ENCODE peak calls at places on chromosomes 3 and 15, in six cellular contexts. H is GM13976; N is GM20000; O is fibroblast of lung; V is cardiac fibroblast; D is activated CD8-positive, alpha-beta T cell treated with anti-CD3 and anti-CD28 coated beads for 36 hours. I is an unnamed sample.

GRCh38 chr15:74752486-74753395 is 4.1 kb downstream of the CYP1A2 start:
- DNase-seq in H (no peak), N (no peak), O (peak), V (peak), D (no peak), I (no peak)

GRCh38 chr15:38994310-38994709 is 429.7 kb upstream of the RASGRP1 start:
- DNase-seq in H (no peak), N (no peak), O (peak), V (peak), D (no peak), I (no peak)

GRCh38 chr15:100191161-100191560 is 150.6 kb downstream of the ADAMTS17 start:
- DNase-seq in H (no peak), N (no peak), O (no peak), V (no peak), D (no peak), I (no peak)

GRCh38 chr3:127867986-127868385 is 45.7 kb upstream of the MGLL start:
- DNase-seq in H (no peak), N (no peak), O (peak), V (no peak), D (no peak), I (no peak)

GRCh38 chr3:40800343-40800742 is 275.6 kb downstream of the ZNF621 start:
- DNase-seq in H (no peak), N (no peak), O (peak), V (peak), D (no peak), I (peak)

GRCh38 chr3:153070153-153070868 is 91.7 kb upstream of the RAP2B start:
- DNase-seq in H (no peak), N (no peak), O (peak), V (peak), D (no peak), I (no peak)

GRCh38 chr15:90320062-90320884 is 31.8 kb upstream of the ZNF774 start:
- DNase-seq in H (peak), N (peak), O (peak), V (peak), D (peak), I (peak)

GRCh38 chr3:138752886-138753285 is 81.8 kb downstream of the PIK3CB start:
- DNase-seq in H (no peak), N (no peak), O (peak), V (no peak), D (no peak), I (no peak)

GRCh38 chr3:195129072-195129643 is 141.8 kb downstream of the XXYLT1 start:
- DNase-seq in H (no peak), N (no peak), O (no peak), V (no peak), D (no peak), I (no peak)

GRCh38 chr3:104614564-104614963 is 752.1 kb upstream of the ALCAM start:
- DNase-seq in H (no peak), N (no peak), O (no peak), V (no peak), D (no peak), I (no peak)

GRCh38 chr15:57892181-57892580 is 173.3 kb downstream of the ALDH1A2 start:
- DNase-seq in H (no peak), N (no peak), O (peak), V (no peak), D (no peak), I (no peak)

GRCh38 chr15:49225572-49226281 is 55.7 kb downstream of the GALK2 start:
- DNase-seq in H (no peak), N (no peak), O (peak), V (peak), D (no peak), I (no peak)

GRCh38 chr3:13106308-13106970 is 33.2 kb upstream of the IQSEC1 start:
- DNase-seq in H (no peak), N (no peak), O (no peak), V (no peak), D (no peak), I (no peak)

GRCh38 chr3:4735243-4735642 is 242.1 kb downstream of the ITPR1 start:
- DNase-seq in H (no peak), N (no peak), O (no peak), V (no peak), D (no peak), I (no peak)

GRCh38 chr15:81893182-81893833 is 152.5 kb downstream of the MEX3B start:
- DNase-seq in H (no peak), N (no peak), O (no peak), V (no peak), D (no peak), I (no peak)

GRCh38 chr3:129349791-129350190 is 71.1 kb downstream of the HMCES start:
- DNase-seq in H (no peak), N (no peak), O (no peak), V (no peak), D (no peak), I (no peak)

GRCh38 chr15:72178976-72179585 is 18.5 kb downstream of the GRAMD2A start:
- DNase-seq in H (no peak), N (no peak), O (no peak), V (no peak), D (no peak), I (no peak)

GRCh38 chr3:137768361-137769320 is 4.5 kb downstream of the SOX14 start:
- DNase-seq in H (peak), N (peak), O (no peak), V (no peak), D (no peak), I (no peak)

GRCh38 chr3:99972380-99973104 is 141.8 kb downstream of the FILIP1L start:
- DNase-seq in H (no peak), N (no peak), O (no peak), V (no peak), D (no peak), I (no peak)

GRCh38 chr15:63595066-63595465 is 2.1 kb upstream of the FBXL22 start:
- DNase-seq in H (no peak), N (no peak), O (no peak), V (no peak), D (no peak), I (no peak)

GRCh38 chr3:10665611-10666010 is 150.4 kb upstream of the SLC6A11 start:
- DNase-seq in H (no peak), N (no peak), O (no peak), V (no peak), D (no peak), I (no peak)

GRCh38 chr15:100721758-100722550 is 119.6 kb downstream of the ASB7 start:
- DNase-seq in H (peak), N (no peak), O (peak), V (peak), D (no peak), I (peak)

GRCh38 chr3:139982404-139982803 is 47.4 kb downstream of the CLSTN2 start:
- DNase-seq in H (no peak), N (no peak), O (no peak), V (peak), D (no peak), I (no peak)

GRCh38 chr3:108408883-108409612 is 101.3 kb downstream of the MYH15 start:
- DNase-seq in H (no peak), N (no peak), O (no peak), V (no peak), D (no peak), I (no peak)

GRCh38 chr3:159884661-159885402 is 103.8 kb upstream of the IL12A start:
- DNase-seq in H (peak), N (peak), O (no peak), V (peak), D (no peak), I (no peak)

GRCh38 chr15:51536965-51537574 is 85.5 kb downstream of the DMXL2 start:
- DNase-seq in H (no peak), N (peak), O (peak), V (peak), D (peak), I (no peak)

GRCh38 chr3:157786618-157787017 is 283.4 kb upstream of the VEPH1 start:
- DNase-seq in H (no peak), N (no peak), O (peak), V (no peak), D (no peak), I (no peak)

GRCh38 chr3:38009807-38010591 is 19.4 kb downstream of the VILL start:
- DNase-seq in H (no peak), N (no peak), O (no peak), V (no peak), D (no peak), I (no peak)

GRCh38 chr15:85003593-85004312 is 22.1 kb downstream of the PDE8A start:
- DNase-seq in H (no peak), N (no peak), O (no peak), V (no peak), D (no peak), I (no peak)

GRCh38 chr3:171183042-171183441 is 156.5 kb upstream of the SLC2A2 start:
- DNase-seq in H (no peak), N (no peak), O (peak), V (peak), D (no peak), I (no peak)

GRCh38 chr3:90132220-90132619 is 1024.8 kb downstream of the EPHA3 start:
- DNase-seq in H (no peak), N (no peak), O (no peak), V (no peak), D (no peak), I (no peak)

GRCh38 chr3:83738202-83738601 is 1220.6 kb upstream of the CADM2 start:
- DNase-seq in H (no peak), N (no peak), O (no peak), V (no peak), D (no peak), I (no peak)

GRCh38 chr3:129016366-129016724 is 15.2 kb downstream of the EFCC1 start:
- DNase-seq in H (no peak), N (no peak), O (no peak), V (no peak), D (peak), I (no peak)

GRCh38 chr3:149004622-149005021 is 13.3 kb downstream of the GYG1 start:
- DNase-seq in H (no peak), N (no peak), O (peak), V (no peak), D (no peak), I (no peak)

GRCh38 chr3:37163262-37164020 is 10.9 kb downstream of the LRRFIP2 start:
- DNase-seq in H (no peak), N (no peak), O (peak), V (peak), D (peak), I (no peak)

GRCh38 chr3:123695731-123696640 is 111.1 kb upstream of the HACD2 start:
- DNase-seq in H (no peak), N (no peak), O (peak), V (no peak), D (no peak), I (no peak)

GRCh38 chr15:54803139-54803808 is 393.5 kb downstream of the RSL24D1 start:
- DNase-seq in H (no peak), N (no peak), O (no peak), V (no peak), D (no peak), I (no peak)

GRCh38 chr3:128598884-128599664 is 51.5 kb downstream of the RPN1 start:
- DNase-seq in H (no peak), N (no peak), O (no peak), V (no peak), D (no peak), I (no peak)

GRCh38 chr3:32077260-32078084 is 28.9 kb upstream of the GPD1L start:
- DNase-seq in H (no peak), N (no peak), O (no peak), V (peak), D (no peak), I (no peak)

DNA sequence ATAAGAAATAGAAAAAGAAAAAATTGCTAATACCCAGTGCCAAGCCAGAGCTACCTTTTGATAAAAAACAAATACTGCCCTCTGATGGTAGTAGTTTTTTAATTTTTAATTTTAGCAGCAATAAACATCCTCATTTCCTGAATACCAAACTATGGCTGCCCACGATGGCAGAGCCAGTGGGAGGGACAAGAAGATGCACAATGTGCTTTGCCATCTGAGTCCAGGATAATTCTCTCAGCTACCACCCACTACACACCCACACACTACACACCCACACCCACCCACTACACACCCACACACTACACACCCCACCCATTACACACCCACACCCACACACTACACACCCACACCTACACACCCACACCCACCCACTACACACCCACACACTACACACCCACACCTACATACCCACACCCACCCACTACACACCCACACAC is 17.8 kb downstream of the CEP19 start:
- DNase-seq in H (peak), N (peak), O (peak), V (peak), D (peak), I (no peak)
- TF ChIP-seq CTCF in H (no peak), N (no peak), O (peak), V (no peak), D (peak), I (peak)

DNA sequence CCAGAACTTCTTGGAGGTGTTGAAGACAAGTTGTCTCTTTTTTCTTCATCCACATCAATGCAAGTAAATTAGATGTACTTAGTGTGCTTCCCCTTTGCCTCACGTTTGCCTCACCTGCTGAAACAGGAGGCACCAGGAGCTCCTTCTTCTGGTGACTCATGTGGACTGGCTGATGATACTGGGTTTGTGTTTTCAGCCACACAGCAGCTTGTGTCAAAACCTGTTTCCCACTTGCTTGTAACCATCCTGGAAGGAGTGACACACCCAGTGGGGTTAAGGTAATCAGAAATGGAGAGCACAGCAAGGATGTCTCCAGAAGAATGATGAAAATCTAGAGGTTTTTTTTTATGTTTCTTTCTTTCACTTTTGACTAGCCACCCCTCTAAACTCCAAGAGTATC is 143.3 kb upstream of the RBMS3 start:
- DNase-seq in H (no peak), N (no peak), O (no peak), V (no peak), D (peak), I (no peak)
- TF ChIP-seq CTCF in H (no peak), N (no peak), O (no peak), V (no peak), D (no peak), I (no peak)

GRCh38 chr3:78660958-78661357 is 1106.8 kb downstream of the ROBO1 start:
- DNase-seq in H (no peak), N (no peak), O (no peak), V (peak), D (no peak), I (no peak)

GRCh38 chr3:78659386-78659987 is 1108.3 kb downstream of the ROBO1 start:
- DNase-seq in H (peak), N (peak), O (peak), V (peak), D (peak), I (peak)
- TF ChIP-seq CTCF in H (peak), N (no peak), O (peak), V (peak), D (peak), I (peak)

DNA sequence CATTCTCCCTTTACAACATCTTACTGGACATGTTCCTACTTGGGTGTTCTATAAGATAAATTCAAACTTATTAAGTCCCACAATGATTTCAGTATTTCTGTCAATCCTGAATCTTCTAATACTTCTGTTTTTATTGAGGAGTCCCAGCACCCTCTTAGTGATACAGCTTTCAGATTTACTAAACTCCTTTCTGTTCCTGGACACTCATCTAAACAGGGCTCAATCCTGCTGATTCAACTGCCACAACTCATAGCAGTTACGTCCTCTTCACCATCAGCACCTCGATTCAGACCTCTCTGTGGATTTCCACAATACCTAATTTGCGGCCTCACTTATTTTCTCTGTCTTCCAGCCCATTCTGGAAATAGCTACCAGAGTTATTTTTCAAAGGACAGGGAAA is 101.6 kb downstream of the KCNMB2 start:
- DNase-seq in H (no peak), N (no peak), O (no peak), V (no peak), D (no peak), I (no peak)
- TF ChIP-seq CTCF in H (no peak), N (no peak), O (no peak), V (no peak), D (no peak), I (no peak)

I was measured in AG04450.